ENCODE peak calls at places on chromosomes 1 and 21, in six cellular contexts. Y, I, T, W, X and Z are unnamed samples. For H3K4me1, the result is how much of the 10 kb centered on the place peaks cover.

GRCh38 chr21:38773108-38774061 is 32.3 kb upstream of the ETS2 start:
- DNase-seq in I (peak), Y (no peak), W (no peak), T (peak), X (peak), Z (peak)

GRCh38 chr1:63731117-63732043 is 42.4 kb upstream of the ROR1 start:
- DNase-seq in Y (no peak), W (no peak), T (peak), I (peak), X (no peak), Z (no peak)

GRCh38 chr1:17653728-17654351 is 101.3 kb upstream of the ACTL8 start:
- DNase-seq in X (no peak), Y (no peak), I (peak), T (no peak), W (peak), Z (no peak)

GRCh38 chr1:56304975-56305374 is 274.4 kb downstream of the PLPP3 start:
- DNase-seq in X (no peak), T (no peak), W (no peak), I (no peak), Y (no peak), Z (no peak)

GRCh38 chr1:207838156-207839082 is 72.5 kb downstream of the CD34 start:
- DNase-seq in Y (no peak), I (no peak), X (no peak), T (no peak), W (no peak), Z (peak)

GRCh38 chr21:46509760-46510159 is 51.1 kb downstream of the DIP2A start:
- DNase-seq in W (no peak), Y (no peak), X (peak), T (peak), I (peak), Z (no peak)

GRCh38 chr1:162088281-162088969 is 18.9 kb downstream of the NOS1AP start:
- DNase-seq in T (no peak), I (no peak), Y (no peak), W (no peak), X (no peak), Z (no peak)

GRCh38 chr21:29888437-29888836 is 51.4 kb downstream of the GRIK1 start:
- DNase-seq in I (no peak), W (no peak), X (no peak), Y (no peak), T (no peak), Z (no peak)

GRCh38 chr1:62977321-62977720 is 193.4 kb downstream of the ATG4C start:
- DNase-seq in Y (no peak), I (no peak), X (no peak), W (no peak), T (no peak), Z (no peak)

GRCh38 chr1:94821636-94822305 is 1.6 kb downstream of the SLC44A3 start:
- DNase-seq in Y (no peak), I (no peak), X (peak), T (no peak), W (no peak), Z (no peak)

GRCh38 chr1:110164951-110165350 is 14.7 kb downstream of the SLC6A17 start:
- DNase-seq in X (no peak), Y (no peak), I (no peak), W (no peak), T (no peak), Z (no peak)

GRCh38 chr21:26405735-26406361 is 167.2 kb downstream of the CYYR1 start:
- DNase-seq in X (no peak), Y (no peak), T (no peak), W (no peak), I (peak), Z (no peak)

GRCh38 chr1:205495237-205495823 is 9.1 kb upstream of the CDK18 start:
- DNase-seq in Y (no peak), T (no peak), W (no peak), X (no peak), I (no peak), Z (no peak)

GRCh38 chr1:15696956-15697521 is 12.9 kb downstream of the PLEKHM2 start:
- DNase-seq in I (no peak), W (peak), X (no peak), Y (peak), T (no peak), Z (no peak)

GRCh38 chr1:50681931-50682330 is 258.7 kb upstream of the DMRTA2 start:
- DNase-seq in T (peak), W (no peak), Y (no peak), X (no peak), I (no peak), Z (no peak)

GRCh38 chr1:234707641-234708040 is 97.7 kb upstream of the IRF2BP2 start:
- DNase-seq in Y (no peak), X (no peak), W (no peak), I (no peak), T (no peak), Z (peak)

GRCh38 chr1:980137-980571 is 1.7 kb downstream of the PERM1 start:
- DNase-seq in W (no peak), Y (peak), T (no peak), I (no peak), X (no peak), Z (no peak)

GRCh38 chr1:113027449-113027848 is 45.5 kb upstream of the LRIG2 start:
- DNase-seq in Y (no peak), X (peak), W (no peak), T (no peak), I (no peak), Z (no peak)

GRCh38 chr1:2230781-2231666 is 2.9 kb downstream of the SKI start:
- DNase-seq in T (no peak), X (no peak), Y (peak), W (peak), I (no peak), Z (no peak)

GRCh38 chr1:200610846-200611245 is 9.7 kb downstream of the KIF14 start:
- DNase-seq in Y (no peak), T (no peak), I (no peak), W (no peak), X (no peak), Z (no peak)

GRCh38 chr1:3501856-3502665 is 47.6 kb downstream of the ARHGEF16 start:
- DNase-seq in W (no peak), X (peak), I (peak), Y (peak), T (no peak), Z (no peak)

GRCh38 chr1:210816136-210816535 is 317.8 kb downstream of the KCNH1 start:
- DNase-seq in W (no peak), T (no peak), Y (no peak), I (no peak), X (no peak), Z (no peak)

GRCh38 chr1:241767737-241768136 is 80.3 kb upstream of the EXO1 start:
- DNase-seq in X (no peak), T (no peak), I (no peak), W (no peak), Y (no peak), Z (no peak)

GRCh38 chr1:245754463-245754961 is 599.7 kb downstream of the KIF26B start:
- DNase-seq in Y (no peak), T (no peak), W (no peak), X (no peak), I (no peak), Z (no peak)

GRCh38 chr1:230771773-230772354 is 24.7 kb downstream of the CAPN9 start:
- DNase-seq in Y (no peak), T (no peak), I (no peak), W (no peak), X (no peak), Z (no peak)

GRCh38 chr1:33684346-33685122 is 179.3 kb upstream of the HMGB4 start:
- DNase-seq in Y (no peak), W (no peak), I (no peak), X (no peak), T (no peak), Z (no peak)

GRCh38 chr21:36694041-36694515 is 4.8 kb upstream of the SIM2 start:
- DNase-seq in Y (no peak), T (no peak), I (no peak), X (no peak), W (no peak), Z (no peak)

GRCh38 chr21:36695671-36696389 is 3.1 kb upstream of the SIM2 start:
- DNase-seq in Y (no peak), T (no peak), W (no peak), X (no peak), I (no peak), Z (no peak)

GRCh38 chr21:36694593-36695282 is 4.2 kb upstream of the SIM2 start:
- DNase-seq in Y (no peak), X (no peak), W (no peak), I (no peak), T (no peak), Z (no peak)

GRCh38 chr21:36696390-36696639 is 2.6 kb upstream of the SIM2 start:
- DNase-seq in X (no peak), I (no peak), Y (no peak), W (no peak), T (no peak), Z (no peak)

GRCh38 chr21:36695283-36695634 is 3.7 kb upstream of the SIM2 start:
- DNase-seq in W (no peak), T (no peak), Y (no peak), I (no peak), X (no peak), Z (no peak)
- H3K4me1 ChIP-seq in W (under half), T (under half), Y (under half), I (under half), X (under half), Z (under half)

DNA sequence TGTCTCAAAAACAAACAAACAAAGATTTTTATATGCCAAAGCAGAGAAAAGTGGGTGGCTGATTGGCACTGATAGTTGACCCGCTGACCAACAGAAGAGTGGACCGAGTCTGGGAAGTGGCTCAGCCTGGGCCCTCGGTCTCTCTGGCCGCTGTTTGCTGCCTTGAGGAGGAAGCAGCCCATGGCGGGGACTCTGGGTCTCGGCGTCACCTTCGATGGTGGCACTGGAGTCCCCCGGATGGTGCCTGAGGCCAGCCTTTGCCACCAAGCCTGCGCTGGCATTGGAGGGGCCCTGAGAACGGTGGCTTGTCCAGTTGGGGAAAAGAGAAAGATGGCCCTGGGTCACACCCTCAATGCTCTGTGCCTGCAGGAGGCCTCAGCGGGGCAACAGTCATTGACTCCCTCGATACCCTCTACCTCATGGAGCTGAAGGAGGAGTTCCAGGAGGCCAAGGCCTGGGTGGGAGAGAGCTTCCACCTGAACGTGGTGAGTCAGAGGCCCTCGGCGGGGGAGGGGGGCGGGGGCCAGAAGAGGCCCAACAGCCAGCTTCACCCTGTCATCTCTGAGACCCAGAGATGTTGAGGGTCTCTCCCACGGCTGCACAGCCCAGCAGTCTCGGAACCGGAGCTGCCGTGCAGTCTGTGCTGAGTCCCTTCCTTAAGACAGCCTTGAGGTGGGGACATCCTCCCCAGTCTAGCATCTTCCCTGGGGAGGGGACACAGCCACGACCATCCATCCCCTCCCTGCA is 53.5 kb upstream of the SELENON start:
- DNase-seq in Y (no peak), I (no peak), W (no peak), X (no peak), T (no peak), Z (no peak)
- H3K4me1 ChIP-seq in Y (under half), I (under half), W (under half), X (under half), T (under half), Z (under half)

GRCh38 chr1:214026985-214027384 is 39.2 kb downstream of the PROX1 start:
- DNase-seq in Y (no peak), T (no peak), X (peak), I (no peak), W (no peak), Z (no peak)
- H3K4me1 ChIP-seq in Y (under half), T (under half), X (half or more), I (under half), W (under half), Z (under half)

GRCh38 chr1:111191496-111191895 is 8.9 kb downstream of the DENND2D start:
- DNase-seq in Y (no peak), I (no peak), T (no peak), W (no peak), X (no peak), Z (no peak)

GRCh38 chr1:111192643-111193519 is 7.6 kb downstream of the DENND2D start:
- DNase-seq in T (no peak), W (peak), X (no peak), Y (no peak), I (no peak), Z (no peak)

GRCh38 chr1:111193712-111194480 is 6.5 kb downstream of the DENND2D start:
- DNase-seq in I (no peak), T (no peak), W (no peak), Y (no peak), X (no peak), Z (peak)

GRCh38 chr1:111192074-111192473 is 8.4 kb downstream of the DENND2D start:
- DNase-seq in T (no peak), W (no peak), X (no peak), Y (no peak), I (no peak), Z (no peak)

GRCh38 chr1:111190931-111191451 is 9.5 kb downstream of the DENND2D start:
- DNase-seq in X (no peak), I (no peak), Y (no peak), T (no peak), W (no peak), Z (no peak)
- H3K4me1 ChIP-seq in X (half or more), I (under half), Y (half or more), T (under half), W (half or more), Z (under half)

GRCh38 chr1:216841165-216841564 is 117.9 kb upstream of the ESRRG start:
- DNase-seq in W (no peak), X (no peak), T (no peak), I (no peak), Y (no peak), Z (no peak)
- H3K4me1 ChIP-seq in W (under half), X (under half), T (under half), I (under half), Y (under half), Z (under half)

DNA sequence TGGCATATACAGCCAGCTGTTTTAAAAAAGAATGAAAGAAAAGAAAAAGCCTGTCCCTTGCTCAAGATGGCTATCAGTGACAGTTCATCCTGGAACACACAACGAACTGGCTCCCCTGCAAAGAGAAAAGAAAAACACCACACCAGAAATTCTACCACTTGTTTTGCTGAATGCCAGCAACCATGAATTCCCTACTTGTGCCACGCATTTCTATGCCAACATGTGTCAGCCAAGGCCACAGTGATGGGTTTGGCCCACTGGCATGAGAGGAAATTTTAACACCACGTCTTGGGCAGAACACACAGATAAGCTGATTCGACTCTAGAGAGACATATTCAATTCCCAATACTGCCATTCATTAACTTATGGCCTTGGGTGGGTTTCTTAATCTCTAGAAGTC is 64.0 kb downstream of the CAPZB start:
- DNase-seq in I (no peak), X (no peak), Y (no peak), W (no peak), T (no peak), Z (no peak)
- H3K4me1 ChIP-seq in I (under half), X (half or more), Y (under half), W (half or more), T (under half), Z (half or more)

GRCh38 chr1:114344656-114345055 is 166.3 kb downstream of the TRIM33 start:
- DNase-seq in I (no peak), T (no peak), Y (no peak), W (no peak), X (no peak), Z (no peak)

GRCh38 chr1:114340906-114341698 is 169.9 kb downstream of the TRIM33 start:
- DNase-seq in W (peak), Y (no peak), I (no peak), T (no peak), X (no peak), Z (no peak)

GRCh38 chr1:114339379-114339778 is 171.6 kb downstream of the TRIM33 start:
- DNase-seq in Y (no peak), I (no peak), T (no peak), W (peak), X (no peak), Z (no peak)

GRCh38 chr1:114341886-114342285 is 169.1 kb downstream of the TRIM33 start:
- DNase-seq in I (no peak), W (peak), T (no peak), Y (no peak), X (no peak), Z (no peak)

DNA sequence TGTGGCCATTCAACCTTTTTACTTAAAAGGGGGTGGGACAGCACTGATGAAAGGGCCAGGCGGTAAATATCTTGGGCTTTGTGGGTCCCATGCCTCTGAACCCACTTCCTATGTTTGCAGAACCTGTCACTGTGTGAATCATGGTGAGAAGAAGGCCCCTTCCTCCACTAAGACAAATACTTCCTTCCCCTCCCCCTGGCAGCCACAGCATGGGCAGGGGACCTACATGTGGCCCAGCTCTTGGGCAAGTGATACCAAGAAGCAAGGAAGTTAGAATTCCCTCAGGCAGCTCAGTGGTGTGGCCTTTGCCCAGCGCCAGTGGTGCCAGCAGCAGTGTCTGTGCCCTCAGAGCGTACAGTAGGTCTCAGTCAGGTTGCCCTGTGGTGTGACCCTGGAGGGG is 168.6 kb downstream of the TRIM33 start:
- DNase-seq in X (no peak), W (peak), Y (peak), I (no peak), T (no peak), Z (no peak)
- H3K4me1 ChIP-seq in X (under half), W (half or more), Y (under half), I (under half), T (under half), Z (under half)

GRCh38 chr1:117623141-117623540 is 17.3 kb downstream of the TENT5C start:
- DNase-seq in Y (no peak), X (no peak), T (no peak), W (no peak), I (no peak), Z (no peak)

GRCh38 chr1:117620440-117620839 is 14.6 kb downstream of the TENT5C start:
- DNase-seq in T (no peak), X (no peak), Y (no peak), I (no peak), W (no peak), Z (no peak)

GRCh38 chr1:117622726-117623125 is 16.9 kb downstream of the TENT5C start:
- DNase-seq in X (no peak), I (no peak), T (no peak), Y (no peak), W (no peak), Z (no peak)

GRCh38 chr1:117621316-117621715 is 15.5 kb downstream of the TENT5C start:
- DNase-seq in I (no peak), X (no peak), W (no peak), Y (no peak), T (no peak), Z (no peak)

GRCh38 chr1:117623698-117624097 is 17.9 kb downstream of the TENT5C start:
- DNase-seq in W (no peak), T (no peak), I (no peak), X (no peak), Y (no peak), Z (no peak)
- H3K4me1 ChIP-seq in W (under half), T (under half), I (under half), X (under half), Y (under half), Z (under half)